ENCODE peak calls at places on chromosomes 12 and 14, in ten cellular contexts. One of them, this sample, is unnamed.

GRCh38 chr14:64569108-64570045 is 19.6 kb downstream of the PPP1R36 start:
- DNase-seq in suprapubic skin: peak; percentile 73
- DNase-seq in body of pancreas: peak; percentile 13
- DNase-seq in heart left ventricle: peak; percentile 70
- DNase-seq in ovary: peak; percentile 50
- DNase-seq in stomach: peak; percentile 53
- DNase-seq in esophagus squamous epithelium: no peak
- DNase-seq in gastrocnemius medialis: peak; percentile 70
- DNase-seq in IMR-90: peak; percentile 61
- DNase-seq in prostate gland: no peak
- DNase-seq in this sample: peak; percentile 37

GRCh38 chr12:75850751-75851462 is 180.7 kb downstream of the PHLDA1 start:
- DNase-seq in suprapubic skin: no peak
- DNase-seq in body of pancreas: no peak
- DNase-seq in heart left ventricle: no peak
- DNase-seq in ovary: no peak
- DNase-seq in stomach: no peak
- DNase-seq in esophagus squamous epithelium: no peak
- DNase-seq in gastrocnemius medialis: no peak
- DNase-seq in IMR-90: peak; percentile 84
- DNase-seq in prostate gland: no peak
- DNase-seq in this sample: no peak

GRCh38 chr12:67716817-67717216 is 68.3 kb downstream of the DYRK2 start:
- DNase-seq in suprapubic skin: no peak
- DNase-seq in body of pancreas: no peak
- DNase-seq in heart left ventricle: no peak
- DNase-seq in ovary: no peak
- DNase-seq in stomach: no peak
- DNase-seq in esophagus squamous epithelium: no peak
- DNase-seq in gastrocnemius medialis: no peak
- DNase-seq in IMR-90: peak; percentile 52
- DNase-seq in prostate gland: no peak
- DNase-seq in this sample: no peak

GRCh38 chr12:113144771-113145170 is 4.8 kb upstream of the CFAP73 start:
- DNase-seq in suprapubic skin: no peak
- DNase-seq in body of pancreas: no peak
- DNase-seq in heart left ventricle: peak; percentile 2
- DNase-seq in ovary: no peak
- DNase-seq in stomach: no peak
- DNase-seq in esophagus squamous epithelium: no peak
- DNase-seq in gastrocnemius medialis: no peak
- DNase-seq in IMR-90: no peak
- DNase-seq in prostate gland: no peak
- DNase-seq in this sample: no peak

GRCh38 chr12:9405861-9406563 is 197.8 kb upstream of the PZP start:
- DNase-seq in suprapubic skin: no peak
- DNase-seq in body of pancreas: no peak
- DNase-seq in heart left ventricle: no peak
- DNase-seq in ovary: no peak
- DNase-seq in stomach: no peak
- DNase-seq in esophagus squamous epithelium: no peak
- DNase-seq in gastrocnemius medialis: no peak
- DNase-seq in IMR-90: no peak
- DNase-seq in prostate gland: no peak
- DNase-seq in this sample: no peak

GRCh38 chr12:45582536-45582935 is 147.0 kb upstream of the ARID2 start:
- DNase-seq in suprapubic skin: no peak
- DNase-seq in body of pancreas: no peak
- DNase-seq in heart left ventricle: no peak
- DNase-seq in ovary: no peak
- DNase-seq in stomach: no peak
- DNase-seq in esophagus squamous epithelium: no peak
- DNase-seq in gastrocnemius medialis: no peak
- DNase-seq in IMR-90: no peak
- DNase-seq in prostate gland: no peak
- DNase-seq in this sample: no peak

GRCh38 chr12:22255097-22255496 is 79.4 kb downstream of the ST8SIA1 start:
- DNase-seq in suprapubic skin: no peak
- DNase-seq in body of pancreas: no peak
- DNase-seq in heart left ventricle: no peak
- DNase-seq in ovary: no peak
- DNase-seq in stomach: no peak
- DNase-seq in esophagus squamous epithelium: no peak
- DNase-seq in gastrocnemius medialis: no peak
- DNase-seq in IMR-90: peak; percentile 21
- DNase-seq in prostate gland: no peak
- DNase-seq in this sample: no peak

GRCh38 chr12:127178039-127178438 is 1088.9 kb upstream of the TMEM132C start:
- DNase-seq in suprapubic skin: no peak
- DNase-seq in body of pancreas: no peak
- DNase-seq in heart left ventricle: no peak
- DNase-seq in ovary: no peak
- DNase-seq in stomach: no peak
- DNase-seq in esophagus squamous epithelium: no peak
- DNase-seq in gastrocnemius medialis: no peak
- DNase-seq in IMR-90: no peak
- DNase-seq in prostate gland: no peak
- DNase-seq in this sample: no peak

GRCh38 chr12:45615268-45615667 is 114.2 kb upstream of the ARID2 start:
- DNase-seq in suprapubic skin: no peak
- DNase-seq in body of pancreas: no peak
- DNase-seq in heart left ventricle: no peak
- DNase-seq in ovary: no peak
- DNase-seq in stomach: no peak
- DNase-seq in esophagus squamous epithelium: no peak
- DNase-seq in gastrocnemius medialis: no peak
- DNase-seq in IMR-90: peak; percentile 81
- DNase-seq in prostate gland: no peak
- DNase-seq in this sample: no peak

GRCh38 chr12:26845984-26846383 is 13.0 kb upstream of the ITPR2 start:
- DNase-seq in suprapubic skin: no peak
- DNase-seq in body of pancreas: peak; percentile 50
- DNase-seq in heart left ventricle: peak; percentile 33
- DNase-seq in ovary: no peak
- DNase-seq in stomach: no peak
- DNase-seq in esophagus squamous epithelium: no peak
- DNase-seq in gastrocnemius medialis: no peak
- DNase-seq in IMR-90: peak; percentile 97
- DNase-seq in prostate gland: no peak
- DNase-seq in this sample: no peak

GRCh38 chr12:3750616-3751015 is 2.3 kb downstream of the CRACR2A start:
- DNase-seq in suprapubic skin: no peak
- DNase-seq in body of pancreas: no peak
- DNase-seq in heart left ventricle: no peak
- DNase-seq in ovary: no peak
- DNase-seq in stomach: no peak
- DNase-seq in esophagus squamous epithelium: no peak
- DNase-seq in gastrocnemius medialis: no peak
- DNase-seq in IMR-90: no peak
- DNase-seq in prostate gland: no peak
- DNase-seq in this sample: no peak

GRCh38 chr12:3752096-3752709 is 706 bp downstream of the CRACR2A start:
- DNase-seq in suprapubic skin: no peak
- DNase-seq in body of pancreas: peak; percentile 61
- DNase-seq in heart left ventricle: peak; percentile 71
- DNase-seq in ovary: peak; percentile 20
- DNase-seq in stomach: peak; percentile 30
- DNase-seq in esophagus squamous epithelium: no peak
- DNase-seq in gastrocnemius medialis: no peak
- DNase-seq in IMR-90: no peak
- DNase-seq in prostate gland: peak; percentile 46
- DNase-seq in this sample: no peak

GRCh38 chr12:3753549-3754284 is 808 bp upstream of the CRACR2A start:
- DNase-seq in suprapubic skin: no peak
- DNase-seq in body of pancreas: peak; percentile 39
- DNase-seq in heart left ventricle: peak; percentile 54
- DNase-seq in ovary: peak; percentile 58
- DNase-seq in stomach: no peak
- DNase-seq in esophagus squamous epithelium: no peak
- DNase-seq in gastrocnemius medialis: no peak
- DNase-seq in IMR-90: no peak
- DNase-seq in prostate gland: no peak
- DNase-seq in this sample: peak; percentile 45

GRCh38 chr12:3751151-3752095 is 1.5 kb downstream of the CRACR2A start:
- DNase-seq in suprapubic skin: no peak
- DNase-seq in body of pancreas: no peak
- DNase-seq in heart left ventricle: no peak
- DNase-seq in ovary: no peak
- DNase-seq in stomach: no peak
- DNase-seq in esophagus squamous epithelium: no peak
- DNase-seq in gastrocnemius medialis: no peak
- DNase-seq in IMR-90: no peak
- DNase-seq in prostate gland: no peak
- DNase-seq in this sample: no peak

DNA sequence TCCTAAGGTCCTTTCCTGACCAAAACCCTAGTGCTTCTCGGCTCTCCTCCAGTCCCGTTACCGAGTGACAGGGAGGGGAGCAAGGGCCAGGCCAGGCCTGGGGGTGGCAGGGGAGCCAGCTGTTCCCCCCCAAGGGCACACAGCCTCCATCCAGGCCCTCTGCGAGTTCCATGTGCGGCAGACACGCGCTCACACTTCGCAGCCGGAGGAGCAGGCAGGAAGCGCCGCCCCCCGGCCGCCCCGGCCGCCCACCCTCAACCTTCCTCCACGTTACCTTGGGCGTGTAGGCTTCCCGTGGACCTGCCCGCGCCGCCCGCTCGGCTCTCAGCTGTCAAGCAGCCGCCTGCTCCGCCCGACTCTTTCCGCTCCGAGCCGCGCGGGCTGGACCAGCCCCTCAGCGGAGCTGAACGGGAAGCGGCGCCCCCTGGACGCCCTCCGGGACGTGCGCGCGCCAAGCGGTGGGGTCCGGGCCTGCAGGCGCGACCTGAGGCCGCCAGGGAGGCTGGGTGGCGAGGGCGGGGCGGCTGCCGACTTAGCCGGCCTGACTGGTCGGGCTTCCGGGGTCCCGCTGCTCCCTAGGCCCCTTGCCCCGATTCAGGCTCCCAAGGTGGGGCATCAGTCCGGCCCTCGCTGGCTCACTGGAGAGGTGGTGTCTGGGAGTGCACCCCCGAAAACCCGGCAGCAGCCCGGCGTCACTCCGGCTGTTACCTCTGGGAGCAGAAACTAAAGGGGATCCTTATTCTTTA is at the start of gene CRACR2A:
- DNase-seq in suprapubic skin: peak; percentile 77
- DNase-seq in body of pancreas: peak; percentile 65
- DNase-seq in heart left ventricle: peak; percentile 80
- DNase-seq in ovary: peak; percentile 61
- DNase-seq in stomach: peak; percentile 68
- DNase-seq in esophagus squamous epithelium: no peak
- DNase-seq in gastrocnemius medialis: peak; percentile 14
- DNase-seq in IMR-90: peak; percentile 31
- DNase-seq in prostate gland: peak; percentile 35
- DNase-seq in this sample: peak; percentile 18
- TF ChIP-seq POLR2A in suprapubic skin: no peak
- TF ChIP-seq POLR2A in body of pancreas: peak; percentile 21
- TF ChIP-seq POLR2A in heart left ventricle: no peak
- TF ChIP-seq POLR2A in ovary: no peak
- TF ChIP-seq POLR2A in stomach: no peak
- TF ChIP-seq POLR2A in esophagus squamous epithelium: no peak
- TF ChIP-seq POLR2A in gastrocnemius medialis: no peak
- TF ChIP-seq POLR2A in IMR-90: no peak
- TF ChIP-seq POLR2A in prostate gland: no peak
- TF ChIP-seq POLR2A in this sample: no peak

GRCh38 chr12:11763760-11764520 is 114.5 kb downstream of the ETV6 start:
- DNase-seq in suprapubic skin: no peak
- DNase-seq in body of pancreas: no peak
- DNase-seq in heart left ventricle: no peak
- DNase-seq in ovary: no peak
- DNase-seq in stomach: no peak
- DNase-seq in esophagus squamous epithelium: no peak
- DNase-seq in gastrocnemius medialis: no peak
- DNase-seq in IMR-90: peak; percentile 86
- DNase-seq in prostate gland: no peak
- DNase-seq in this sample: no peak
- H3K4me1 ChIP-seq in suprapubic skin: peaks cover 48% of the 10 kb centered on the region
- H3K4me1 ChIP-seq in body of pancreas: peaks cover 53% of the 10 kb centered on the region
- H3K4me1 ChIP-seq in heart left ventricle: peaks cover 22% of the 10 kb centered on the region
- H3K4me1 ChIP-seq in ovary: peaks cover 15% of the 10 kb centered on the region
- H3K4me1 ChIP-seq in stomach: peaks cover 93% of the 10 kb centered on the region
- H3K4me1 ChIP-seq in esophagus squamous epithelium: peaks cover 10% of the 10 kb centered on the region
- H3K4me1 ChIP-seq in gastrocnemius medialis: peaks cover 15% of the 10 kb centered on the region
- H3K4me1 ChIP-seq in IMR-90: peaks cover 42% of the 10 kb centered on the region
- H3K4me1 ChIP-seq in prostate gland: no peaks in the 10 kb centered on the region
- H3K4me1 ChIP-seq in this sample: peaks cover 76% of the 10 kb centered on the region

GRCh38 chr12:118101051-118101450 is 2.8 kb downstream of the VSIG10 start:
- DNase-seq in suprapubic skin: no peak
- DNase-seq in body of pancreas: no peak
- DNase-seq in heart left ventricle: no peak
- DNase-seq in ovary: no peak
- DNase-seq in stomach: no peak
- DNase-seq in esophagus squamous epithelium: no peak
- DNase-seq in gastrocnemius medialis: no peak
- DNase-seq in IMR-90: no peak
- DNase-seq in prostate gland: no peak
- DNase-seq in this sample: no peak

GRCh38 chr12:118102070-118102469 is 1.7 kb downstream of the VSIG10 start:
- DNase-seq in suprapubic skin: no peak
- DNase-seq in body of pancreas: peak; percentile 18
- DNase-seq in heart left ventricle: no peak
- DNase-seq in ovary: no peak
- DNase-seq in stomach: no peak
- DNase-seq in esophagus squamous epithelium: no peak
- DNase-seq in gastrocnemius medialis: no peak
- DNase-seq in IMR-90: peak; percentile 8
- DNase-seq in prostate gland: no peak
- DNase-seq in this sample: no peak

GRCh38 chr12:118103231-118103600 is 595 bp downstream of the VSIG10 start:
- DNase-seq in suprapubic skin: peak; percentile 69
- DNase-seq in body of pancreas: peak; percentile 7
- DNase-seq in heart left ventricle: peak; percentile 29
- DNase-seq in ovary: peak; percentile 37
- DNase-seq in stomach: no peak
- DNase-seq in esophagus squamous epithelium: no peak
- DNase-seq in gastrocnemius medialis: no peak
- DNase-seq in IMR-90: peak; percentile 7
- DNase-seq in prostate gland: no peak
- DNase-seq in this sample: no peak

GRCh38 chr12:118102609-118103008 is 1.2 kb downstream of the VSIG10 start:
- DNase-seq in suprapubic skin: no peak
- DNase-seq in body of pancreas: no peak
- DNase-seq in heart left ventricle: no peak
- DNase-seq in ovary: no peak
- DNase-seq in stomach: no peak
- DNase-seq in esophagus squamous epithelium: no peak
- DNase-seq in gastrocnemius medialis: no peak
- DNase-seq in IMR-90: no peak
- DNase-seq in prostate gland: no peak
- DNase-seq in this sample: no peak

GRCh38 chr12:118103601-118104382 is at the start of gene VSIG10:
- DNase-seq in suprapubic skin: peak; percentile 84
- DNase-seq in body of pancreas: peak; percentile 81
- DNase-seq in heart left ventricle: peak; percentile 82
- DNase-seq in ovary: peak; percentile 65
- DNase-seq in stomach: peak; percentile 86
- DNase-seq in esophagus squamous epithelium: no peak
- DNase-seq in gastrocnemius medialis: peak; percentile 80
- DNase-seq in IMR-90: peak; percentile 53
- DNase-seq in prostate gland: peak; percentile 70
- DNase-seq in this sample: peak; percentile 23
- TF ChIP-seq POLR2A in suprapubic skin: no peak
- TF ChIP-seq POLR2A in body of pancreas: peak; percentile 82
- TF ChIP-seq POLR2A in heart left ventricle: no peak
- TF ChIP-seq POLR2A in ovary: peak; percentile 8
- TF ChIP-seq POLR2A in stomach: no peak
- TF ChIP-seq POLR2A in esophagus squamous epithelium: no peak
- TF ChIP-seq POLR2A in gastrocnemius medialis: peak; percentile 49
- TF ChIP-seq POLR2A in IMR-90: no peak
- TF ChIP-seq POLR2A in prostate gland: peak; percentile 81
- TF ChIP-seq POLR2A in this sample: no peak

GRCh38 chr12:109156036-109156435 is 39.6 kb downstream of the ACACB start:
- DNase-seq in suprapubic skin: no peak
- DNase-seq in body of pancreas: no peak
- DNase-seq in heart left ventricle: no peak
- DNase-seq in ovary: no peak
- DNase-seq in stomach: no peak
- DNase-seq in esophagus squamous epithelium: no peak
- DNase-seq in gastrocnemius medialis: no peak
- DNase-seq in IMR-90: no peak
- DNase-seq in prostate gland: no peak
- DNase-seq in this sample: no peak
- H3K4me1 ChIP-seq in suprapubic skin: peaks cover 34% of the 10 kb centered on the region
- H3K4me1 ChIP-seq in body of pancreas: peaks cover 37% of the 10 kb centered on the region
- H3K4me1 ChIP-seq in heart left ventricle: peaks cover 47% of the 10 kb centered on the region
- H3K4me1 ChIP-seq in ovary: peaks cover 25% of the 10 kb centered on the region
- H3K4me1 ChIP-seq in stomach: peaks cover 75% of the 10 kb centered on the region
- H3K4me1 ChIP-seq in esophagus squamous epithelium: peaks cover 4% of the 10 kb centered on the region
- H3K4me1 ChIP-seq in gastrocnemius medialis: peaks cover 78% of the 10 kb centered on the region
- H3K4me1 ChIP-seq in IMR-90: peaks cover 2% of the 10 kb centered on the region
- H3K4me1 ChIP-seq in prostate gland: peaks cover 11% of the 10 kb centered on the region
- H3K4me1 ChIP-seq in this sample: peaks cover 10% of the 10 kb centered on the region

This sample was measured in tibial nerve.